ENCODE peak calls at places on chromosomes 7 and 10, in seven cellular contexts. Q is AG09309, R is upper lobe of right lung, Y is A549, A is AG10803, T is astrocyte, E is brain microvascular endothelial cell. F is an unnamed sample.

GRCh38 chr10:95406651-95407280 is 116.0 kb upstream of the PDLIM1 start:
- DNase-seq in Q (no peak), E (no peak), R (peak), A (no peak), Y (no peak), T (no peak), F (no peak)

GRCh38 chr7:46369933-46370654 is 449.0 kb upstream of the IGFBP3 start:
- DNase-seq in T (peak), A (peak), Y (no peak), R (no peak), Q (peak), E (peak), F (peak)

GRCh38 chr7:20113423-20114027 is 103.7 kb downstream of the MACC1 start:
- DNase-seq in T (no peak), R (no peak), Y (no peak), A (no peak), Q (no peak), E (no peak), F (no peak)

GRCh38 chr7:90728568-90728967 is 132.4 kb downstream of the CDK14 start:
- DNase-seq in A (no peak), R (no peak), Y (no peak), T (no peak), E (no peak), Q (no peak), F (no peak)

GRCh38 chr10:44049301-44050015 is 335.4 kb downstream of the CXCL12 start:
- DNase-seq in E (no peak), Q (no peak), Y (no peak), T (no peak), A (no peak), R (no peak), F (no peak)

GRCh38 chr10:100866575-100867098 is 46.1 kb upstream of the SLF2 start:
- DNase-seq in Q (no peak), Y (no peak), A (no peak), R (no peak), T (no peak), E (no peak), F (no peak)

GRCh38 chr10:90695915-90696676 is 161.7 kb downstream of the HTR7 start:
- DNase-seq in Q (no peak), Y (no peak), T (no peak), E (no peak), A (no peak), R (no peak), F (no peak)

GRCh38 chr7:11709240-11709639 is 122.8 kb downstream of the THSD7A start:
- DNase-seq in T (peak), E (no peak), Y (no peak), A (no peak), Q (no peak), R (no peak), F (peak)

GRCh38 chr10:30531751-30532530 is 97.6 kb downstream of the LYZL2 start:
- DNase-seq in A (no peak), Q (no peak), Y (no peak), E (no peak), R (no peak), T (no peak), F (no peak)

GRCh38 chr10:126090911-126091728 is 194.8 kb downstream of the FANK1 start:
- DNase-seq in Y (peak), A (peak), R (no peak), E (peak), T (peak), Q (peak), F (peak)

GRCh38 chr7:32506266-32507054 is 11.2 kb downstream of the AVL9 start:
- DNase-seq in Q (peak), R (no peak), E (peak), T (peak), A (peak), Y (peak), F (peak)

GRCh38 chr10:43842496-43842895 is 193.8 kb upstream of the ZNF32 start:
- DNase-seq in T (no peak), Y (no peak), Q (no peak), R (no peak), A (no peak), E (no peak), F (no peak)

GRCh38 chr10:33056828-33057227 is 98.8 kb upstream of the ITGB1 start:
- DNase-seq in A (no peak), Q (no peak), E (no peak), Y (no peak), T (no peak), R (no peak), F (no peak)

GRCh38 chr10:33048223-33048622 is 90.2 kb upstream of the ITGB1 start:
- DNase-seq in E (no peak), Q (no peak), Y (no peak), T (no peak), R (no peak), A (no peak), F (no peak)

GRCh38 chr10:33052915-33053810 is 95.1 kb upstream of the ITGB1 start:
- DNase-seq in R (no peak), T (no peak), A (no peak), Y (no peak), Q (no peak), E (no peak), F (no peak)

GRCh38 chr10:33055636-33056035 is 97.6 kb upstream of the ITGB1 start:
- DNase-seq in Q (no peak), Y (no peak), A (peak), T (peak), E (no peak), R (no peak), F (no peak)

DNA sequence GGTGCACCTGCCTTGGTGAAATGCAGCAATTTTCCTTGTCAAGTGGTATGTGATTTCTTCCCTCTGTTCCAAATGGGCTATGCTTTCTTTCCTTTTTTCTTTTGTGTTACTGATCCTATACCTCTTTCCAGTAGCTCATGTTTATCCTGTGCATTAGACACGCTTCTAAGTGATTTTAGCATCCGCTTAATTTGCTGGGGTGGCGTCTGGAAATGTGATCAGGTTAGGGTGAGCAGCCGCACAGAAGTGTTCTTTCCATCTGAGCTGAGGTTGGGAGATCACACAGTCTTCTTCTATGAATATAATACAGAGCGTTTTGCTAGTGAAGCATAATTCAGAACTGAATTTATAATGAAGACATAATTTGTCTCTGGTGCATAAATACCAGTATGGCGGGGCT is 94.4 kb upstream of the ITGB1 start:
- DNase-seq in E (no peak), A (no peak), Q (no peak), T (no peak), Y (no peak), R (no peak), F (no peak)
- H3K4me3 ChIP-seq in E (no peak), A (no peak), Q (no peak), T (no peak), Y (no peak), R (no peak), F (no peak)

DNA sequence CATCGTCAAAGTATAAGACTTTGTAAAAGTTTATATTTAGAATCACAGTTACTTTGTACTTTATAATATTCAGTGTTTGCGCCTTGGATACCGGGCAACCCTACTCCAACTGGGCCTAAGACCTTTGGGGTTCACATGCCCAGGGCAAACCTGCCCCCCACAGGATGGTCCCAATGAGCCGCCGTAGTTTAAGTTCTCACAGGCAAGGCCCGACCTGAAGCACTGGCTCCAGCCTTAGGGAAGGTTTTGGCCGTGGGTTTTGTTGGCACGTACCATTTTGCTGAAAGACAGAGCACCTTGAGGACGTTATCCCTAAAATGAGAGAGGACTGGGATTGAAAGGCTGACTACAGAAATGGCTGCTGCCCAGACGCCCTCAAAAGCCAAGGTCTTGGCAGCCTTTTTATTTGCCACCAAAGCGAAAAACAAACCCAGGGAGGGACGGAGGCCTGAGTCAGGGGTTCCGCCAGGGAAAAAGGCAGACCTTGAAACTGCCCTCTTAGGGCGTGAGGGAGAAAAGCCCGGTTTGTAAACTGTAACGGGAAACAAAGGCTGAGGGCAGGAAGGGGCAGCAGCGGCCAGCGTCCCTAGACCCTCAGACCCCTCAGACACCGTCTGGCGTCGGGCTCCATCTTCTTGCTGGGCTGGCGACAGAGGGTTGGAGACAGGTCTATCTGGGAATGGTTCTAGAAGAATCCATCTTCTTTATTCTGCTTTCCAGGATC is at the start of gene CCDC172:
- DNase-seq in R (no peak), E (no peak), Y (no peak), Q (no peak), A (no peak), T (no peak), F (no peak)
- H3K4me3 ChIP-seq in R (no peak), E (no peak), Y (no peak), Q (no peak), A (no peak), T (no peak), F (no peak)

GRCh38 chr10:86957471-86958108 is at the start of gene MMRN2:
- DNase-seq in Y (no peak), Q (no peak), E (no peak), A (no peak), R (peak), T (no peak), F (no peak)

GRCh38 chr10:86956841-86957448 is 470 bp downstream of the MMRN2 start:
- DNase-seq in R (no peak), Q (no peak), Y (no peak), T (no peak), A (no peak), E (no peak), F (no peak)

GRCh38 chr10:86959737-86960002 is 1.3 kb downstream of the SNCG start:
- DNase-seq in T (no peak), Q (no peak), E (no peak), A (no peak), Y (no peak), R (no peak), F (no peak)

GRCh38 chr10:86958831-86959736 is 685 bp downstream of the SNCG start:
- DNase-seq in Y (peak), R (no peak), E (peak), Q (no peak), A (peak), T (peak), F (peak)

GRCh38 chr10:86958109-86958830 is at the start of gene SNCG:
- DNase-seq in T (no peak), A (no peak), E (no peak), R (peak), Y (no peak), Q (no peak), F (peak)
- H3K4me3 ChIP-seq in T (no peak), A (no peak), E (no peak), R (peak), Y (peak), Q (no peak), F (peak)

DNA sequence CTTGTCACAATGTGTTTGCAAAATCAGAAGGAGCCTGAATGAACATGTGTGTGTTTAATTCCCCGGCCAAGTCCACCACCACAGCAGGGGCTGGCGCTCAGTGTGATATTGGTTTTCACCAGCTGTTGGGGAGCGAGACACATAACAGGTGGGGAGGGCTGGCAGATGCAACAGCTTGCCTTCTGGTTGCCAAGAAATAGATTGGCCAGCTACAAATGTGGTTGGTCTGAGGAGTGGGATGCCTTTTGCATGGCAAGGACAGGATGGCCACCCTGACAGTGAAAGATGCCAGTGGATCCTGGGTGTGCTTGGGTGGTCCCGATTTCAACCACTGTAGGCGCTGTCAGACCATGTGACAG is 292.5 kb upstream of the FZD8 start:
- DNase-seq in Q (no peak), A (no peak), T (no peak), E (no peak), Y (no peak), R (no peak), F (no peak)
- H3K4me3 ChIP-seq in Q (no peak), A (no peak), T (no peak), E (no peak), Y (no peak), R (no peak), F (no peak)

F was measured in fibroblast of mammary gland.